ENCODE peak calls at places on chromosome 17, in six cellular contexts. Z, X, H, V, W and B are unnamed samples.

GRCh38 chr17:18326572-18326971 is 11.5 kb downstream of the SMCR8 start:
- DNase-seq in Z (no peak), X (no peak), H (no peak), V (no peak), W (no peak), B (no peak)

GRCh38 chr17:81167638-81168037 is 1.6 kb upstream of the AATK start:
- DNase-seq in Z (no peak), X (no peak), H (peak; percentile 45), V (no peak), W (no peak), B (no peak)

GRCh38 chr17:28018439-28019070 is 23.9 kb upstream of the NLK start:
- DNase-seq in Z (no peak), X (no peak), H (no peak), V (no peak), W (no peak), B (no peak)

GRCh38 chr17:1486802-1487695 is 5.4 kb downstream of the MYO1C start:
- DNase-seq in Z (peak; percentile 86), X (peak; percentile 73), H (peak; percentile 92), V (peak; percentile 95), W (peak; percentile 78), B (peak; percentile 95)

GRCh38 chr17:55224746-55225145 is 40.0 kb upstream of the HLF start:
- DNase-seq in Z (no peak), X (no peak), H (no peak), V (no peak), W (no peak), B (no peak)

GRCh38 chr17:73268582-73269328 is 7.1 kb upstream of the CPSF4L start:
- DNase-seq in Z (no peak), X (no peak), H (no peak), V (no peak), W (no peak), B (no peak)

GRCh38 chr17:2064980-2065785 is 10.3 kb downstream of the HIC1 start:
- DNase-seq in Z (peak; percentile 83), X (no peak), H (no peak), V (peak; percentile 46), W (no peak), B (no peak)

GRCh38 chr17:28726396-28726911 is 421 bp upstream of the TLCD1 start:
- DNase-seq in Z (no peak), X (peak; percentile 84), H (peak; percentile 91), V (peak; percentile 79), W (peak; percentile 55), B (peak; percentile 85)

GRCh38 chr17:8315740-8316217 is 5.7 kb downstream of the ARHGEF15 start:
- DNase-seq in Z (no peak), X (peak; percentile 9), H (no peak), V (no peak), W (no peak), B (no peak)

GRCh38 chr17:21208352-21208751 is 5.6 kb downstream of the TMEM11 start:
- DNase-seq in Z (no peak), X (no peak), H (no peak), V (no peak), W (no peak), B (no peak)

GRCh38 chr17:1779571-1780074 is 17.8 kb downstream of the SERPINF1 start:
- DNase-seq in Z (peak; percentile 84), X (peak; percentile 87), H (no peak), V (peak; percentile 73), W (peak; percentile 33), B (peak; percentile 42)

GRCh38 chr17:2562162-2562858 is 31.1 kb upstream of the PAFAH1B1 start:
- DNase-seq in Z (no peak), X (no peak), H (no peak), V (no peak), W (no peak), B (no peak)

GRCh38 chr17:1686086-1686485 is 1.4 kb upstream of the PRPF8 start:
- DNase-seq in Z (no peak), X (peak; percentile 37), H (no peak), V (no peak), W (no peak), B (no peak)

GRCh38 chr17:72660274-72661092 is 432.0 kb downstream of the SLC39A11 start:
- DNase-seq in Z (no peak), X (no peak), H (no peak), V (no peak), W (no peak), B (no peak)

GRCh38 chr17:2962236-2962635 is 101.2 kb downstream of the OR1D5 start:
- DNase-seq in Z (no peak), X (no peak), H (peak; percentile 39), V (no peak), W (no peak), B (no peak)

GRCh38 chr17:66494023-66494803 is 191.8 kb downstream of the PRKCA start:
- DNase-seq in Z (no peak), X (no peak), H (no peak), V (no peak), W (no peak), B (no peak)

GRCh38 chr17:80364091-80364691 is 50.8 kb upstream of the ENDOV start:
- DNase-seq in Z (peak; percentile 53), X (peak; percentile 18), H (no peak), V (no peak), W (no peak), B (no peak)

GRCh38 chr17:40515011-40515410 is 13.6 kb upstream of the TNS4 start:
- DNase-seq in Z (no peak), X (no peak), H (no peak), V (no peak), W (no peak), B (no peak)

GRCh38 chr17:81445642-81446500 is 50.6 kb downstream of the BAHCC1 start:
- DNase-seq in Z (no peak), X (no peak), H (no peak), V (no peak), W (no peak), B (no peak)

GRCh38 chr17:71467719-71468118 is 653.1 kb upstream of the SOX9 start:
- DNase-seq in Z (no peak), X (no peak), H (no peak), V (no peak), W (no peak), B (no peak)

GRCh38 chr17:38885728-38886642 is 16.1 kb downstream of the LASP1 start:
- DNase-seq in Z (no peak), X (peak; percentile 67), H (no peak), V (no peak), W (no peak), B (no peak)

GRCh38 chr17:55706808-55707773 is 15.6 kb downstream of the TMEM100 start:
- DNase-seq in Z (no peak), X (no peak), H (no peak), V (no peak), W (no peak), B (no peak)

DNA sequence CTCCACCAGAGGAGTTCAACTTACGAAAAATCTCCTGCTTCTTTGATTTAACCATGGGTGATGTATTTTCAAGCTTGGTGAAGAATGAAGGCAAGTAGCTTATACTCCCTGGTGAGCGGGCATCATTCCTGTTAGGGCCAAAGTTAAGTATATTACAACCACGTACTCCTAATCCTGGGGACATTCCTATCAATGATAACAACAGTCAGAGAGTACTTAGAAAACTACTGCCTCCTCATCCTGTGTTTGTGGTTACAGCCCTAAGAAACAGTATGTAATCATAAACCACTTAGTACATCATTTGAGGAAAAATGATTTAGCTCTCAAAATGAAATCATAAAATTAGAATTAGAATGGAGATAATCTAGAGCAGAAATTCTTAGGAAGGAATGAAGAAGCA is 47.3 kb downstream of the TTC19 start:
- DNase-seq in Z (no peak), X (no peak), H (no peak), V (no peak), W (no peak), B (no peak)
- H3K36me3 ChIP-seq in Z (peaks cover 76% of the 10 kb centered on the region), X (no peaks in the 10 kb centered on the region), H (peaks cover 87% of the 10 kb centered on the region), V (no peaks in the 10 kb centered on the region), W (no peaks in the 10 kb centered on the region), B (peaks cover 12% of the 10 kb centered on the region)

GRCh38 chr17:44466339-44466738 is 36.9 kb downstream of the GPATCH8 start:
- DNase-seq in Z (no peak), X (no peak), H (no peak), V (no peak), W (no peak), B (no peak)
- H3K36me3 ChIP-seq in Z (peaks cover 28% of the 10 kb centered on the region), X (no peaks in the 10 kb centered on the region), H (peaks cover 12% of the 10 kb centered on the region), V (no peaks in the 10 kb centered on the region), W (no peaks in the 10 kb centered on the region), B (no peaks in the 10 kb centered on the region)

GRCh38 chr17:61967729-61968128 is 39.9 kb upstream of the INTS2 start:
- DNase-seq in Z (no peak), X (no peak), H (no peak), V (no peak), W (no peak), B (no peak)
- H3K36me3 ChIP-seq in Z (peaks cover 100% of the 10 kb centered on the region), X (no peaks in the 10 kb centered on the region), H (peaks cover 95% of the 10 kb centered on the region), V (no peaks in the 10 kb centered on the region), W (peaks cover 4% of the 10 kb centered on the region), B (no peaks in the 10 kb centered on the region)

GRCh38 chr17:41769346-41769862 is 17.1 kb downstream of the JUP start:
- DNase-seq in Z (no peak), X (no peak), H (peak; percentile 66), V (no peak), W (no peak), B (no peak)
- H3K36me3 ChIP-seq in Z (peaks cover 77% of the 10 kb centered on the region), X (peaks cover 6% of the 10 kb centered on the region), H (peaks cover 74% of the 10 kb centered on the region), V (peaks cover 6% of the 10 kb centered on the region), W (peaks cover 3% of the 10 kb centered on the region), B (peaks cover 19% of the 10 kb centered on the region)

GRCh38 chr17:4549781-4550533 is 5.2 kb downstream of the MYBBP1A start:
- DNase-seq in Z (peak; percentile 58), X (no peak), H (peak; percentile 51), V (no peak), W (no peak), B (no peak)
- H3K36me3 ChIP-seq in Z (peaks cover 86% of the 10 kb centered on the region), X (no peaks in the 10 kb centered on the region), H (peaks cover 90% of the 10 kb centered on the region), V (no peaks in the 10 kb centered on the region), W (no peaks in the 10 kb centered on the region), B (peaks cover 26% of the 10 kb centered on the region)

GRCh38 chr17:49546546-49547535 is 28.8 kb upstream of the NXPH3 start:
- DNase-seq in Z (no peak), X (peak; percentile 3), H (no peak), V (no peak), W (no peak), B (no peak)

GRCh38 chr17:49545007-49545660 is 30.5 kb upstream of the NXPH3 start:
- DNase-seq in Z (no peak), X (no peak), H (no peak), V (no peak), W (no peak), B (no peak)

GRCh38 chr17:49548051-49548505 is 27.6 kb upstream of the NXPH3 start:
- DNase-seq in Z (no peak), X (peak; percentile 2), H (no peak), V (no peak), W (no peak), B (no peak)

GRCh38 chr17:49547566-49547965 is 28.1 kb upstream of the NXPH3 start:
- DNase-seq in Z (peak; percentile 70), X (no peak), H (no peak), V (no peak), W (no peak), B (no peak)

DNA sequence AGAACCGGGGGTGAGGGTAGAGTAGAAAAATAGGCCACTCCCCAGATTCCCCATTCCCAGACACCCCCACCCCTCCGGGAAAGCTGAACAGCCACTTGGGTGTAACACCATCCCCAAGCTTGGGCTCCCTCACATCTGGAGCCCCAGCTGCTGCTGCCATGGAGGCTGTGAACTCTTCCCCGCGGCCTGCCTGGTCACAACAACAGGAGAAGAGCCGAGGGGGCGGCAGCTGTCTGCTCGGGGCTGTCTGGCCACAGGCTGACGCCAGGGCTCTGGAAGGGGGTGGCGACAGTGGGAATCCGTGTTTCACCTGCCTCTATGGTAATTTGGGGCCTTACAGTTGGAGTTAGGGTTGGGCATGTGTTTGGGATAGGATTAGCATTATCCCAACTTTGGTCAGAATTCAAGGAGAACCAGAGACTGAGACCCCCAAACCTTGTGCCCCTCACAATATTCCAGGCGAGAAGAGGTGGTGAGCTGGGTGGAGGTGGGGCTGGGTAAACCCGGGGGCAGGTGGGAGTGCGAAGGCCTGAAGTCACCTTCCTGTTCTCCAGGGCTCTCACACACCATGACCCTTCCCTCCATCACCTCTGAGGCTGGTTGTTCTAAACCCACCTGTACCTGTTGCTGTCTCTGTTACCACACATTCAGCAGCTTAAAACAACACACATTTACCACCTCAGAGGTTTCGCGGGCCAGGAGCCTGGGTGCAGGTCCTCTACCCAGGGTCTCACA is 29.7 kb upstream of the NXPH3 start:
- DNase-seq in Z (no peak), X (no peak), H (no peak), V (no peak), W (no peak), B (no peak)
- H3K36me3 ChIP-seq in Z (no peaks in the 10 kb centered on the region), X (no peaks in the 10 kb centered on the region), H (no peaks in the 10 kb centered on the region), V (no peaks in the 10 kb centered on the region), W (no peaks in the 10 kb centered on the region), B (no peaks in the 10 kb centered on the region)